ENCODE peak calls at places on chromosome 15, in ten cellular contexts. Y is posterior cingulate gyrus; W is hepatocyte; V is nucleus accumbens; B is KG1; S is H54; L is stimulated activated CD8-positive, alpha-beta memory T cell treated with anti-CD3 and anti-CD28 coated beads, Interleukin-4, amount 100 ng/mL, for 48 hours; T is activated CD8-positive, alpha-beta memory T cell treated with anti-CD3 and anti-CD28 coated beads for 24 hours; K is renal cortical epithelial cell; A is pancreas. E is an unnamed sample.

GRCh38 chr15:92683511-92683834 is 27.9 kb upstream of the FAM174B start:
- DNase-seq in Y (peak; percentile 79), S (no peak), B (no peak), K (peak; percentile 61), L (no peak), A (no peak), W (peak; percentile 74), V (peak; percentile 36), T (no peak), E (peak; percentile 87)

GRCh38 chr15:67090297-67091072 is 25.1 kb downstream of the SMAD3 start:
- DNase-seq in B (no peak), Y (no peak), K (no peak), A (no peak), S (no peak), W (no peak), L (no peak), V (no peak), T (no peak), E (no peak)

GRCh38 chr15:43795997-43796396 is 3.9 kb downstream of the SERF2 start:
- DNase-seq in W (no peak), S (no peak), B (no peak), K (no peak), A (no peak), L (no peak), Y (no peak), T (no peak), V (no peak), E (no peak)

GRCh38 chr15:67331676-67332075 is 77.1 kb downstream of the IQCH start:
- DNase-seq in T (no peak), B (no peak), Y (no peak), W (no peak), V (no peak), S (no peak), A (no peak), K (no peak), L (no peak), E (no peak)

GRCh38 chr15:22241451-22241850 is 161.1 kb downstream of the OR4M2 start:
- DNase-seq in Y (no peak), W (no peak), T (no peak), B (no peak), K (no peak), L (no peak), S (no peak), V (no peak), A (no peak), E (no peak)

GRCh38 chr15:65837301-65838283 is 31.7 kb upstream of the RAB11A start:
- DNase-seq in W (no peak), V (no peak), T (no peak), B (no peak), L (no peak), K (no peak), S (no peak), Y (no peak), A (no peak), E (no peak)

GRCh38 chr15:90086868-90087268 is 15.4 kb downstream of the IDH2 start:
- DNase-seq in W (no peak), L (peak; percentile 72), T (peak; percentile 75), A (peak; percentile 29), Y (no peak), S (peak; percentile 26), K (no peak), B (peak; percentile 29), V (no peak), E (peak; percentile 79)

GRCh38 chr15:61335998-61336648 is 107.0 kb upstream of the RORA start:
- DNase-seq in A (no peak), V (no peak), K (peak; percentile 69), S (no peak), T (no peak), W (peak; percentile 16), B (no peak), Y (no peak), L (no peak), E (no peak)

GRCh38 chr15:94791008-94791407 is 559.6 kb downstream of the MCTP2 start:
- DNase-seq in A (no peak), K (no peak), S (no peak), V (no peak), T (no peak), Y (no peak), L (no peak), B (no peak), W (no peak), E (no peak)

GRCh38 chr15:55970286-55970685 is 23.1 kb downstream of the NEDD4 start:
- DNase-seq in V (no peak), K (peak; percentile 21), A (no peak), S (no peak), B (no peak), T (no peak), L (no peak), Y (no peak), W (no peak), E (no peak)

GRCh38 chr15:28127036-28127435 is 27.9 kb upstream of the OCA2 start:
- DNase-seq in Y (no peak), T (no peak), L (no peak), A (no peak), B (no peak), W (no peak), S (no peak), V (no peak), K (no peak), E (no peak)

GRCh38 chr15:66581972-66582537 is 16.3 kb upstream of the LCTL start:
- DNase-seq in W (no peak), S (no peak), T (no peak), Y (no peak), L (no peak), B (no peak), A (no peak), K (no peak), V (no peak), E (no peak)

GRCh38 chr15:90956551-90957104 is 1.9 kb downstream of the RCCD1 start:
- DNase-seq in Y (peak; percentile 90), S (no peak), K (peak; percentile 33), W (peak; percentile 90), V (peak; percentile 58), T (peak; percentile 86), B (no peak), A (peak; percentile 91), L (peak; percentile 84), E (peak; percentile 95)

GRCh38 chr15:73802336-73803105 is 49.4 kb upstream of the INSYN1 start:
- DNase-seq in Y (peak; percentile 89), A (no peak), B (no peak), S (no peak), V (no peak), W (no peak), L (no peak), K (no peak), T (no peak), E (no peak)

GRCh38 chr15:75063338-75063737 is 39.9 kb downstream of the PPCDC start:
- DNase-seq in L (no peak), V (no peak), A (no peak), W (no peak), Y (no peak), K (peak; percentile 57), T (no peak), B (no peak), S (no peak), E (no peak)

GRCh38 chr15:63250312-63250965 is 27.0 kb upstream of the APH1B start:
- DNase-seq in Y (no peak), B (no peak), L (no peak), V (no peak), W (peak; percentile 17), A (no peak), T (no peak), K (peak; percentile 88), S (peak; percentile 40), E (peak; percentile 57)

GRCh38 chr15:76312540-76313174 is 1.4 kb upstream of the ETFA start:
- DNase-seq in V (no peak), A (no peak), Y (no peak), S (no peak), K (no peak), T (no peak), B (no peak), W (no peak), L (no peak), E (peak; percentile 67)

GRCh38 chr15:38176155-38176554 is 76.5 kb upstream of the SPRED1 start:
- DNase-seq in V (no peak), L (no peak), K (peak; percentile 89), W (no peak), T (no peak), Y (no peak), B (no peak), A (no peak), S (no peak), E (no peak)

GRCh38 chr15:67149068-67149841 is 83.9 kb downstream of the SMAD3 start:
- DNase-seq in L (no peak), T (no peak), B (no peak), S (no peak), Y (no peak), W (no peak), K (peak; percentile 67), V (no peak), A (no peak), E (peak; percentile 94)

GRCh38 chr15:62726461-62726860 is 316.1 kb upstream of the TPM1 start:
- DNase-seq in Y (no peak), W (no peak), K (peak; percentile 3), L (no peak), A (no peak), V (no peak), S (no peak), B (no peak), T (no peak), E (no peak)

GRCh38 chr15:52651114-52651513 is 28.1 kb downstream of the ATOSA start:
- DNase-seq in W (no peak), S (no peak), T (no peak), A (no peak), K (no peak), V (no peak), Y (no peak), L (no peak), B (no peak), E (no peak)

GRCh38 chr15:23690015-23690414 is 2.9 kb upstream of the NDN start:
- DNase-seq in W (no peak), L (no peak), B (no peak), Y (no peak), K (no peak), S (no peak), V (no peak), T (no peak), A (no peak), E (no peak)

E was measured in islet precursor cell.